ENCODE peak calls at places on chromosomes 2 and 18, in six cellular contexts. One of them, this sample, is unnamed.

GRCh38 chr2:164542584-164543021 is 78.7 kb downstream of the GRB14 start:
- DNase-seq in astrocyte of the cerebellum: peak
- DNase-seq in lung: no peak
- DNase-seq in breast epithelium: no peak
- DNase-seq in bronchial epithelial cell: peak
- DNase-seq in tibial artery: no peak
- DNase-seq in this sample: no peak

GRCh38 chr2:231530099-231531085 is at the start of gene NMUR1:
- DNase-seq in astrocyte of the cerebellum: no peak
- DNase-seq in lung: peak
- DNase-seq in breast epithelium: no peak
- DNase-seq in bronchial epithelial cell: no peak
- DNase-seq in tibial artery: peak
- DNase-seq in this sample: peak

GRCh38 chr2:122822319-122822718 is 1066.9 kb downstream of the TSN start:
- DNase-seq in astrocyte of the cerebellum: no peak
- DNase-seq in lung: no peak
- DNase-seq in breast epithelium: no peak
- DNase-seq in bronchial epithelial cell: no peak
- DNase-seq in tibial artery: no peak
- DNase-seq in this sample: peak

GRCh38 chr18:13915973-13916372 is 637 bp upstream of the MC2R start:
- DNase-seq in astrocyte of the cerebellum: no peak
- DNase-seq in lung: no peak
- DNase-seq in breast epithelium: no peak
- DNase-seq in bronchial epithelial cell: peak
- DNase-seq in tibial artery: no peak
- DNase-seq in this sample: no peak

GRCh38 chr18:24208270-24209035 is 69.6 kb downstream of the CABYR start:
- DNase-seq in astrocyte of the cerebellum: no peak
- DNase-seq in lung: no peak
- DNase-seq in breast epithelium: no peak
- DNase-seq in bronchial epithelial cell: peak
- DNase-seq in tibial artery: no peak
- DNase-seq in this sample: no peak

GRCh38 chr2:238285653-238286082 is 2.7 kb downstream of the PER2 start:
- DNase-seq in astrocyte of the cerebellum: peak
- DNase-seq in lung: peak
- DNase-seq in breast epithelium: peak
- DNase-seq in bronchial epithelial cell: peak
- DNase-seq in tibial artery: peak
- DNase-seq in this sample: no peak

GRCh38 chr18:67410075-67410474 is 106.4 kb downstream of the DSEL start:
- DNase-seq in astrocyte of the cerebellum: no peak
- DNase-seq in lung: no peak
- DNase-seq in breast epithelium: no peak
- DNase-seq in bronchial epithelial cell: no peak
- DNase-seq in tibial artery: no peak
- DNase-seq in this sample: no peak

GRCh38 chr2:190318931-190319556 is 582 bp downstream of the HIBCH start:
- DNase-seq in astrocyte of the cerebellum: no peak
- DNase-seq in lung: no peak
- DNase-seq in breast epithelium: no peak
- DNase-seq in bronchial epithelial cell: peak
- DNase-seq in tibial artery: no peak
- DNase-seq in this sample: peak

GRCh38 chr2:160301420-160301819 is 101.3 kb upstream of the ITGB6 start:
- DNase-seq in astrocyte of the cerebellum: no peak
- DNase-seq in lung: no peak
- DNase-seq in breast epithelium: no peak
- DNase-seq in bronchial epithelial cell: no peak
- DNase-seq in tibial artery: no peak
- DNase-seq in this sample: no peak

GRCh38 chr2:124810132-124810531 is 785.0 kb downstream of the CNTNAP5 start:
- DNase-seq in astrocyte of the cerebellum: no peak
- DNase-seq in lung: no peak
- DNase-seq in breast epithelium: no peak
- DNase-seq in bronchial epithelial cell: peak
- DNase-seq in tibial artery: no peak
- DNase-seq in this sample: peak

GRCh38 chr18:4658804-4659203 is 203.7 kb upstream of the DLGAP1 start:
- DNase-seq in astrocyte of the cerebellum: no peak
- DNase-seq in lung: no peak
- DNase-seq in breast epithelium: no peak
- DNase-seq in bronchial epithelial cell: no peak
- DNase-seq in tibial artery: no peak
- DNase-seq in this sample: no peak

GRCh38 chr2:79552653-79553052 is 39.8 kb downstream of the CTNNA2 start:
- DNase-seq in astrocyte of the cerebellum: no peak
- DNase-seq in lung: no peak
- DNase-seq in breast epithelium: no peak
- DNase-seq in bronchial epithelial cell: no peak
- DNase-seq in tibial artery: no peak
- DNase-seq in this sample: no peak

GRCh38 chr18:22930089-22930713 is 2.9 kb upstream of the RBBP8 start:
- DNase-seq in astrocyte of the cerebellum: peak
- DNase-seq in lung: peak
- DNase-seq in breast epithelium: peak
- DNase-seq in bronchial epithelial cell: peak
- DNase-seq in tibial artery: peak
- DNase-seq in this sample: peak

DNA sequence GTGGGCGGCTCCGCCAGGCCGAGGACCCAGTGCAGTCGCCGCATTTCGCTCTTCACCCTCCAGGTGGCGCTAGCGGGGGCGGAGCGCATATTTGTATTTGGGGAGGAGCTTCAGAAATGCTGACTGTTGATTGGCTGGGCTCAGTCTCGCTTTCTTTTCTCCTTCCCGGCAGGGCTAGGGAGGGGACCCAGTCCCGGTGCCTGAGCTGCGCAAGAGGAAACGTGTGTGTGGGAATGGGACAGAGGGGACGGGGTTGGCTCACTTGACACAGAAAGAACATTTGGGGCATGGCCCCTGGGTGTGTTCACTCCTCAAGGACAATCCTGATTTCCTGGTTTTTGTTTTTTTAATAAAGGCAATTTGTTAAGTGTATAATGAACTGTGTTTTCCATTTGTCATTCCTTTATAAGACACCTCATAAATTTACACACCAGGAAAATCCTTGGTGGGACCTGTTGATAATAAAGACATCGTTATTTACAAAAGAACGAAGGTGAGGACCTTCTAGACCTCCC is 20.4 kb upstream of the DNMT3A start:
- DNase-seq in astrocyte of the cerebellum: peak
- DNase-seq in lung: peak
- DNase-seq in breast epithelium: peak
- DNase-seq in bronchial epithelial cell: peak
- DNase-seq in tibial artery: peak
- DNase-seq in this sample: peak
- H3K4me3 ChIP-seq in astrocyte of the cerebellum: peak
- H3K4me3 ChIP-seq in lung: no peak
- H3K4me3 ChIP-seq in breast epithelium: peak
- H3K4me3 ChIP-seq in bronchial epithelial cell: peak
- H3K4me3 ChIP-seq in tibial artery: peak
- H3K4me3 ChIP-seq in this sample: peak

GRCh38 chr2:139478191-139478914 is 698.2 kb upstream of the NXPH2 start:
- DNase-seq in astrocyte of the cerebellum: no peak
- DNase-seq in lung: no peak
- DNase-seq in breast epithelium: no peak
- DNase-seq in bronchial epithelial cell: no peak
- DNase-seq in tibial artery: no peak
- DNase-seq in this sample: no peak
- TF ChIP-seq CTCF in astrocyte of the cerebellum: no peak
- TF ChIP-seq CTCF in lung: no peak
- TF ChIP-seq CTCF in breast epithelium: no peak
- TF ChIP-seq CTCF in bronchial epithelial cell: no peak
- TF ChIP-seq CTCF in tibial artery: no peak
- TF ChIP-seq CTCF in this sample: no peak

GRCh38 chr2:224982910-224983688 is 59.2 kb downstream of the DOCK10 start:
- DNase-seq in astrocyte of the cerebellum: peak
- DNase-seq in lung: no peak
- DNase-seq in breast epithelium: no peak
- DNase-seq in bronchial epithelial cell: no peak
- DNase-seq in tibial artery: no peak
- DNase-seq in this sample: peak
- H3K4me3 ChIP-seq in astrocyte of the cerebellum: peak
- H3K4me3 ChIP-seq in lung: no peak
- H3K4me3 ChIP-seq in breast epithelium: peak
- H3K4me3 ChIP-seq in bronchial epithelial cell: no peak
- H3K4me3 ChIP-seq in tibial artery: peak
- H3K4me3 ChIP-seq in this sample: no peak

GRCh38 chr2:38407111-38407682 is 30.1 kb upstream of the ATL2 start:
- DNase-seq in astrocyte of the cerebellum: no peak
- DNase-seq in lung: no peak
- DNase-seq in breast epithelium: no peak
- DNase-seq in bronchial epithelial cell: no peak
- DNase-seq in tibial artery: no peak
- DNase-seq in this sample: no peak
- TF ChIP-seq CTCF in astrocyte of the cerebellum: no peak
- TF ChIP-seq CTCF in lung: no peak
- TF ChIP-seq CTCF in breast epithelium: no peak
- TF ChIP-seq CTCF in bronchial epithelial cell: no peak
- TF ChIP-seq CTCF in tibial artery: no peak
- TF ChIP-seq CTCF in this sample: no peak

DNA sequence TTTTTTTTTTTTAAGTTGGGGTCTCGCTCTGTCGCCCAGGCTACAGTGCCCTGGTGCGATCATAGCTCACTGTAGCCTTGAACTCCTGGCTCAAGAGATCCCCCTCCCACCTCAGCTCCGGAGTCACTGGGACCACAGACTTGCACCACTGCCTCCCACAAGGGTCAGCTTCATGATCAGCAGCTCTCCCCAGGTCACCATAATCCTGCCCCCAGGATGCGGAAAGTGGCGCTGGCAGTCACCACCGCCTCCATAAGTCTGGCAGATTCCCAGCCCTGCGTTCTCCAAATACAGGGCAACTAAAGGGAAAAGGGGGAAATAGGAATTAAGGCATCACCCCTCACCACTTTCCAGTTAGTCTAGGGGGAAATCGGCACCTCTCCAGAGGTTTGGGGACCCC is 5.2 kb upstream of the ARID5A start:
- DNase-seq in astrocyte of the cerebellum: no peak
- DNase-seq in lung: no peak
- DNase-seq in breast epithelium: no peak
- DNase-seq in bronchial epithelial cell: no peak
- DNase-seq in tibial artery: no peak
- DNase-seq in this sample: no peak
- H3K4me3 ChIP-seq in astrocyte of the cerebellum: no peak
- H3K4me3 ChIP-seq in lung: no peak
- H3K4me3 ChIP-seq in breast epithelium: peak
- H3K4me3 ChIP-seq in bronchial epithelial cell: no peak
- H3K4me3 ChIP-seq in tibial artery: peak
- H3K4me3 ChIP-seq in this sample: peak

GRCh38 chr2:146376511-146377084 is 1468.2 kb upstream of the ACVR2A start:
- DNase-seq in astrocyte of the cerebellum: no peak
- DNase-seq in lung: no peak
- DNase-seq in breast epithelium: no peak
- DNase-seq in bronchial epithelial cell: no peak
- DNase-seq in tibial artery: no peak
- DNase-seq in this sample: no peak
- TF ChIP-seq CTCF in astrocyte of the cerebellum: no peak
- TF ChIP-seq CTCF in lung: no peak
- TF ChIP-seq CTCF in breast epithelium: no peak
- TF ChIP-seq CTCF in bronchial epithelial cell: no peak
- TF ChIP-seq CTCF in tibial artery: no peak
- TF ChIP-seq CTCF in this sample: no peak

This sample was measured in GM12865.